ENCODE peak calls at places on chromosomes 1 and 21, in four cellular contexts. F, C, Q and D are unnamed samples.
A peak's percentile ranks its signal among the peaks of the same experiment; 100 is the strongest.

GRCh38 chr1:50705699-50706098 is 254.4 kb downstream of the FAF1 start:
- DNase-seq in F (no peak), Q (no peak), C (no peak), D (peak; percentile 43)

GRCh38 chr1:34924759-34925555 is 4.5 kb downstream of the DLGAP3 start:
- DNase-seq in F (peak; percentile 90), Q (no peak), C (peak; percentile 74), D (peak; percentile 88)

GRCh38 chr1:226172589-226172988 is 14.0 kb downstream of the ACBD3 start:
- DNase-seq in F (no peak), Q (no peak), C (no peak), D (no peak)

GRCh38 chr1:230854423-230854822 is 13.9 kb downstream of the C1orf198 start:
- DNase-seq in C (no peak), F (no peak), Q (no peak), D (no peak)

GRCh38 chr1:201251851-201252430 is 31.4 kb upstream of the PKP1 start:
- DNase-seq in Q (peak; percentile 72), C (peak; percentile 36), F (no peak), D (no peak)

GRCh38 chr1:153728305-153729066 is 636 bp downstream of the INTS3 start:
- DNase-seq in Q (no peak), F (peak; percentile 79), C (peak; percentile 69), D (peak; percentile 65)

GRCh38 chr1:186620951-186621350 is 59.3 kb downstream of the PTGS2 start:
- DNase-seq in C (no peak), F (no peak), Q (no peak), D (no peak)

GRCh38 chr1:181255270-181255929 is 166.9 kb downstream of the IER5 start:
- DNase-seq in F (no peak), C (peak; percentile 88), Q (no peak), D (no peak)

GRCh38 chr1:3135073-3135745 is 66.2 kb downstream of the PRDM16 start:
- DNase-seq in F (peak; percentile 45), Q (no peak), C (no peak), D (peak; percentile 19)

GRCh38 chr1:201017828-201018163 is 5.7 kb downstream of the KIF21B start:
- DNase-seq in F (no peak), Q (no peak), C (no peak), D (no peak)

GRCh38 chr1:156625436-156626078 is 6.3 kb downstream of the HAPLN2 start:
- DNase-seq in C (peak; percentile 74), F (peak; percentile 79), Q (no peak), D (peak; percentile 70)

GRCh38 chr1:218259800-218260199 is 25.3 kb upstream of the RRP15 start:
- DNase-seq in Q (no peak), C (no peak), F (peak; percentile 44), D (peak; percentile 52)

GRCh38 chr1:154199563-154199879 is 6.6 kb downstream of the CFAP141 start:
- DNase-seq in Q (no peak), F (no peak), C (no peak), D (no peak)

GRCh38 chr1:111164151-111164550 is 24.1 kb downstream of the CEPT1 start:
- DNase-seq in C (no peak), F (no peak), Q (no peak), D (no peak)

GRCh38 chr1:147264158-147264768 is 21.8 kb downstream of the CHD1L start:
- DNase-seq in C (no peak), F (no peak), Q (no peak), D (no peak)

GRCh38 chr1:233597489-233597901 is 16.4 kb upstream of the KCNK1 start:
- DNase-seq in C (no peak), Q (no peak), F (no peak), D (no peak)

GRCh38 chr1:207217778-207218511 is 103.5 kb upstream of the CD55 start:
- DNase-seq in C (no peak), F (no peak), Q (no peak), D (no peak)

GRCh38 chr21:33660406-33660805 is 18.1 kb downstream of the ITSN1 start:
- DNase-seq in Q (no peak), F (no peak), C (no peak), D (no peak)

GRCh38 chr1:227395391-227396028 is 77.2 kb upstream of the CDC42BPA start:
- DNase-seq in F (no peak), C (no peak), Q (no peak), D (no peak)

GRCh38 chr1:29845910-29846309 is 609.6 kb downstream of the PTPRU start:
- DNase-seq in C (no peak), Q (no peak), F (no peak), D (no peak)

GRCh38 chr1:204647114-204647804 is 38.3 kb downstream of the LRRN2 start:
- DNase-seq in C (peak; percentile 68), Q (no peak), F (peak; percentile 70), D (peak; percentile 39)

GRCh38 chr21:44710294-44710665 is 1.1 kb downstream of the TSPEAR start:
- DNase-seq in Q (peak; percentile 75), F (peak; percentile 52), C (no peak), D (no peak)
- H3K4me3 ChIP-seq in Q (no peak overlapping the region), F (peak overlapping the region; percentile 28), C (no peak overlapping the region), D (no peak overlapping the region)

DNA sequence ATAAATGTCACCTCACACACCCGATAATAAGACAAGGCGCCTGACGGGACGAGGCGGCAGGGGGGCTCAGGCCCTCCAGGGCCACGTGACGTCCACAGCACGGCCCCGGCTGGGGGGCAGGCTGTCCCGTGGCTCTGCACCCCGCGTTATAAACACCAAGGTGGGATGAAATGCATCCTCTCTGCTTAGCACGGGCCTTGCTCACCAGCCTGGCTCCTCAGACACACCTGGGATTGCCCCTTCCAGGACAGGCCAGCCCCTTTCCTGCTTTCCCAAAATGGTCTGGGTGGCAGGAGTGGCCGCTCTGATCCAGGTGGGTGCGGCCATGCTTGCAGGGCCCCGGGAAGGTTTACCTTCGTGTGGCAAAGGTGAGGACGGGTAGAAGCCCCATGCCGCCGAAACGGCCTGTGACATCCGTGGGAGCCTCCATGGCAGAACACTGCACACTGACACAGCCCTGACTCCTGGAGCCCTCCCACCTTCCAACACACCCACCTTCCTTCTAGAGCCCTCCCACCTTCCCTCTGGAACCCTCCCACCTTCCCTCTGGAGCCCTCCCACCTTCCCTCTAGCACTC is 35.9 kb downstream of the SLC19A1 start:
- DNase-seq in C (no peak), F (no peak), Q (peak; percentile 70), D (no peak)
- H3K36me3 ChIP-seq in C (no peaks in the 10 kb centered on the region), F (no peaks in the 10 kb centered on the region), Q (peaks cover 37% of the 10 kb centered on the region), D (no peaks in the 10 kb centered on the region)

DNA sequence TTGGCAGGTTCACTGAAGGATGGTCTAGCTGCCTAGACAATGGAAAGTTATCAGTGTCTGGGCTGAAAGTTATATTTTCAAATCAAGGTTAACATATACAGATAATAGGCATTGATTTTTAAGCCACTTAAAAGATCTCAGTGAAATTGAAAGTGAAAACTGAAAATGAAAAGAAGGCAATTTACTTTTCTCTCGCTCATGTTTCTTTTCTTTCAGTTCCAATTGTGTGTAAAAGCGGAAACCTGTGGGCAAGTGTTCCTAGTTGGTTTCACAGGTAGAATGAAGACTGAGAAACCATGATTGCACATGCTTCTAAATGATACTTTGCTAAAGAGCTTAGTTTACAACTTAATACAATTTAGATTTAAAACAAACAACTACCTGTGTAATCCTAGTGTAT is 383.7 kb downstream of the ZP4 start:
- DNase-seq in C (no peak), Q (no peak), F (no peak), D (no peak)
- H3K4me3 ChIP-seq in C (no peak overlapping the region), Q (no peak overlapping the region), F (no peak overlapping the region), D (no peak overlapping the region)

GRCh38 chr1:179888071-179888470 is 6.0 kb downstream of the TOR1AIP1 start:
- DNase-seq in C (no peak), F (no peak), Q (no peak), D (no peak)
- H3K36me3 ChIP-seq in C (no peaks in the 10 kb centered on the region), F (peaks cover 11% of the 10 kb centered on the region), Q (peaks cover 46% of the 10 kb centered on the region), D (peaks cover 28% of the 10 kb centered on the region)

DNA sequence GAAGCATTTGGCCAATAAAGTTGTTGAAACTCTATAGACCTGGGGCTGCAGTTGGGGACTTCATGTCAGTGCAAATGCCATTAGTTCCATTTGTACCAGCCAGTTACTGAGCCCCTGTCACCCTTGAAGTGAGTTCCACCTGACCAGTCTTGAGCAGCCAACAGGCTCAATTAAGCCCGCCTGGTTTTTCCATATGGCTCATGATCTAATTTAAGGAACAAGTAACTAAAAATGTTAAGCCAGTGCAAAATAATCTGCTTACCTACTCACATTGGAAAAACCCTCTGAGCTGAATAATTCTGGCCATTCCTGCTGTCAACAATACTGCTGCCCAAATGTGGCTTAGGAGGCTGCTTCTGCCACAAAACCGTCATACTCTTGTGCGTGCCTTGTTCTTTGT is 21.6 kb downstream of the NSUN4 start:
- DNase-seq in Q (peak; percentile 15), F (peak; percentile 4), C (no peak), D (no peak)
- H3K4me3 ChIP-seq in Q (no peak overlapping the region), F (no peak overlapping the region), C (no peak overlapping the region), D (no peak overlapping the region)

DNA sequence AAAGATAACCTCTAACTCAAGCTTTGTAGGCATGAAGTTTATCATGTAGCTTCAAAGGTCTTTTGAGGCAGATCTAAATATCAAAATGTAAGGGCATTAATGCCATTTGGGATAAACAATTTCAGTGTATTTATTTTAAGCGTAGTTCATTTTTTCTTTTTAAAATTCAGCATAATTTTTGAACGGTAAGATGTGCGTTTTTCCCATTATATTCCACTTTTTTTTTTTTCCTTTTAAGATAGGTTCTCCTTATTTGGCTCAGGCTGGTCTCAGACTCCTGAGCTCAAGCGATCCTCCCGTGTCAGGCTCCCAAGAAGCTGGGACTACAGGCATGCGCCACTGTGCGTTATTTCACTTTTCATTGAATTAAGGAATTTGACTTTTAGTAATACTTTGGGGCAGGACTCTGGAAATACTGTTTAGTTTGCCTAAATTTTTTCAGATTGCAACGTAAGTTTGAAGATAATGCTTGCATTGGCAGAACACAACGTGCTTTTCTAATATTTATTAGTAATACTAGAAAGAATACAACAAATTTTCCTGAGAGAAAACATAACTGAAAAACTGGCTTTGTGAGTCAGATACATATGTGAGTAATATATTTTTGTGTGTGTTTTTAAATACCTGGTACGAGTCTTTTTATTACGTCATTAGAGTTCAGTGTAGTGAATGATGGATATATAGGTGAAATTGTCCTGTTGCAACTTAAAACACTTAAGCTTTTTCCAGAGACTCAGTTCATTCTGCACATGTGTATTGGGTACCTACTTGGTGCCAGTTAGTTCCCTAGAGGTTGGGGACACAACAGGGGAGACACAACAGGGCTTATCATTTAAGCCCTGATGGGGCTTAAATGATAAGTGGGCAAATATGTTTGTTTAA is 2.2 kb downstream of the RALGPS2 start:
- DNase-seq in C (no peak), F (peak; percentile 34), Q (no peak), D (no peak)
- H3K36me3 ChIP-seq in C (no peaks in the 10 kb centered on the region), F (no peaks in the 10 kb centered on the region), Q (no peaks in the 10 kb centered on the region), D (no peaks in the 10 kb centered on the region)

DNA sequence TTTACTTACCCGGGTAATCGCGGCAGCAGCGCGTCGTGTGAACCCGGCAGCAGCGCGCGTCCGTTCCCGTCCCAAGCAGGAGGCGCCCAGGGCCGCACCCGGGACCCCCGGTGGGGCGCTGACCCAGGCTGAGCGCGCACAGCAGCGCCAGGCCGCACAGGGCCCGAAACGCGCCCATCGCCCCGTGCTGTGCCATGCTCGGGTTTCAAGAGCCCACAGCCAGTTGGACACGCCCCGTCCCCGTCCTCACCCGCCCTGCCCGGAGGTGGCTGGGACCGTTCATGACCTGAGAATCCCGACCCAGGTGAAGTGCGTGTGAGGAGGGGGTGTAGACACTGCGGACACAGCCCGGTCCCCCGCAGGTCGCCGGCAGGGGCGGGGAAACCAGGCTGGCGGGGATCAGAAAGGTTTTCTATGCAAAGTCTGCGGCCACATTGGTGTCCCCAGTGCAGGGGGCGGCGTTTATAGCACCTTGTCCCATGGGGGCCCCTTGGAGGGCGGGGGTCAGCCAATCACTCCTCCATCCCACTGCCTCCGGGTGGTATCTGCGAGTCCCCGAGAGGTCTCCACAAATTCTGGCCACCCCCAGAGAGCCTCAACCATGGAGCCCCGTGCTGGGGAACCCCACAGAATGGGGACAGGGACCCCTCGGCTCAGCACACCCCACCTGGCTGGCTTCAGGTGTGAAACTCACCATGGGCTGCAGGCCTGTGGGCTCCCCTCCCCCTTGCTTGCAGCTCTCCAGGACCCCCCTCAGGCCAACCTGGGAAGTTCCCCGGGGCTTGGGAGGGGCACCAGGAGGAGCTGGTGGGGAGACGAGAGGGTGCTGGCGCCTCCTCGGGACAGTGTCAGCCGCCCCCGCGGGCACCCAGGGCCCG is at the start of gene TNFRSF18:
- DNase-seq in F (peak; percentile 69), C (no peak), Q (no peak), D (no peak)
- H3K4me3 ChIP-seq in F (peak within 1 kb of the TSS; percentile 35), C (no peak within 1 kb of the TSS), Q (peak within 1 kb of the TSS; percentile 44), D (no peak within 1 kb of the TSS)

GRCh38 chr1:150574260-150575071 is 4.9 kb downstream of the MCL1 start:
- DNase-seq in Q (no peak), C (no peak), F (no peak), D (no peak)
- H3K36me3 ChIP-seq in Q (peaks cover 57% of the 10 kb centered on the region), C (no peaks in the 10 kb centered on the region), F (peaks cover 30% of the 10 kb centered on the region), D (peaks cover 65% of the 10 kb centered on the region)